ENCODE peak calls at places on chromosomes 11 and 22, in five cellular contexts. H is A549, P is uterus, Z is HCT116, Q is heart left ventricle. A is an unnamed sample.
A peak's percentile ranks its signal among the peaks of the same experiment; 100 is the strongest.

GRCh38 chr22:44884968-44885805 is 124.6 kb downstream of the PHF21B start:
- DNase-seq in H (no peak), P (no peak), Q (no peak), Z (no peak), A (peak; percentile 59)

GRCh38 chr11:134101292-134101691 is 32.4 kb downstream of the JAM3 start:
- DNase-seq in Q (no peak), Z (no peak), H (no peak), P (no peak), A (no peak)

GRCh38 chr22:24592144-24592845 is 578 bp downstream of the LRRC75B start:
- DNase-seq in Z (no peak), H (peak; percentile 32), Q (no peak), P (no peak), A (no peak)

GRCh38 chr11:125036933-125037332 is 26.2 kb upstream of the SLC37A2 start:
- DNase-seq in Z (no peak), H (no peak), Q (no peak), P (no peak), A (no peak)

GRCh38 chr11:119179983-119180382 is 5.3 kb upstream of the NHERF4 start:
- DNase-seq in H (no peak), Z (no peak), P (no peak), Q (no peak), A (no peak)

GRCh38 chr22:36081023-36081431 is 52.4 kb upstream of the RBFOX2 start:
- DNase-seq in Z (no peak), Q (no peak), H (no peak), P (peak; percentile 66), A (no peak)

GRCh38 chr22:19981961-19982920 is 34.4 kb downstream of the ARVCF start:
- DNase-seq in Q (no peak), Z (no peak), P (no peak), H (no peak), A (peak; percentile 72)

GRCh38 chr22:19406846-19407245 is 24.7 kb downstream of the HIRA start:
- DNase-seq in Q (no peak), H (no peak), P (no peak), Z (no peak), A (no peak)

GRCh38 chr22:24155597-24156145 is 25.6 kb upstream of the SUSD2 start:
- DNase-seq in P (peak; percentile 83), Q (peak; percentile 87), H (peak; percentile 58), Z (no peak), A (peak; percentile 94)

GRCh38 chr11:31799036-31799793 is 11.9 kb downstream of the PAX6 start:
- DNase-seq in H (no peak), Q (peak; percentile 11), P (no peak), Z (no peak), A (no peak)

GRCh38 chr11:110251837-110252236 is 44.6 kb downstream of the RDX start:
- DNase-seq in Z (peak; percentile 73), H (peak; percentile 31), P (no peak), Q (peak; percentile 41), A (no peak)

GRCh38 chr11:86818466-86819282 is 18.3 kb downstream of the PRSS23 start:
- DNase-seq in P (no peak), Q (no peak), Z (peak; percentile 52), H (peak; percentile 82), A (no peak)

GRCh38 chr11:95135880-95136279 is 46.2 kb downstream of the ENDOD1 start:
- DNase-seq in P (no peak), Q (no peak), H (no peak), Z (no peak), A (no peak)

GRCh38 chr11:45280449-45280848 is 5.7 kb downstream of the SYT13 start:
- DNase-seq in P (no peak), Z (no peak), H (no peak), Q (no peak), A (no peak)

GRCh38 chr11:4480577-4481539 is 1.6 kb upstream of the OR52K1 start:
- DNase-seq in Z (no peak), P (no peak), H (no peak), Q (no peak), A (no peak)

GRCh38 chr11:130442728-130443127 is 5.7 kb upstream of the ADAMTS15 start:
- DNase-seq in Q (no peak), H (no peak), P (peak; percentile 54), Z (no peak), A (no peak)

GRCh38 chr22:44405661-44406060 is 92.4 kb downstream of the RTL6 start:
- DNase-seq in Q (no peak), H (no peak), P (no peak), Z (no peak), A (peak; percentile 51)

GRCh38 chr11:114606003-114606801 is 10.6 kb upstream of the NXPE4 start:
- DNase-seq in Q (no peak), Z (no peak), P (no peak), H (no peak), A (no peak)

GRCh38 chr22:29043906-29044575 is 17.6 kb downstream of the C22orf31 start:
- DNase-seq in Q (no peak), H (no peak), P (no peak), Z (no peak), A (no peak)

GRCh38 chr11:3662856-3663255 is 8.3 kb downstream of the CHRNA10 start:
- DNase-seq in P (no peak), H (no peak), Z (no peak), Q (no peak), A (no peak)

GRCh38 chr22:42992886-42993479 is 22.0 kb downstream of the PACSIN2 start:
- DNase-seq in P (no peak), Z (no peak), Q (no peak), H (no peak), A (no peak)

GRCh38 chr22:42994276-42994916 is 20.6 kb downstream of the PACSIN2 start:
- DNase-seq in H (no peak), Q (no peak), P (no peak), Z (no peak), A (no peak)

GRCh38 chr22:42994917-42995562 is 19.9 kb downstream of the PACSIN2 start:
- DNase-seq in Z (no peak), P (peak; percentile 66), H (peak; percentile 95), Q (peak; percentile 38), A (no peak)

GRCh38 chr22:42992092-42992491 is 22.9 kb downstream of the PACSIN2 start:
- DNase-seq in H (no peak), Q (no peak), P (no peak), Z (no peak), A (no peak)

GRCh38 chr22:42993651-42994275 is 21.2 kb downstream of the PACSIN2 start:
- DNase-seq in Z (no peak), P (no peak), Q (no peak), H (peak; percentile 73), A (no peak)
- H3K4me1 ChIP-seq in Z (peaks cover 44% of the 10 kb centered on the region), P (no peaks in the 10 kb centered on the region), Q (peaks cover 22% of the 10 kb centered on the region), H (peaks cover 90% of the 10 kb centered on the region), A (peaks cover 94% of the 10 kb centered on the region)

GRCh38 chr22:22935546-22936157 is 48.0 kb downstream of the IGLL5 start:
- DNase-seq in P (no peak), Z (no peak), H (no peak), Q (no peak), A (peak; percentile 92)
- H3K27ac ChIP-seq in P (no peak overlapping the region), Z (no peak overlapping the region), H (no peak overlapping the region), Q (no peak overlapping the region), A (no peak overlapping the region)

DNA sequence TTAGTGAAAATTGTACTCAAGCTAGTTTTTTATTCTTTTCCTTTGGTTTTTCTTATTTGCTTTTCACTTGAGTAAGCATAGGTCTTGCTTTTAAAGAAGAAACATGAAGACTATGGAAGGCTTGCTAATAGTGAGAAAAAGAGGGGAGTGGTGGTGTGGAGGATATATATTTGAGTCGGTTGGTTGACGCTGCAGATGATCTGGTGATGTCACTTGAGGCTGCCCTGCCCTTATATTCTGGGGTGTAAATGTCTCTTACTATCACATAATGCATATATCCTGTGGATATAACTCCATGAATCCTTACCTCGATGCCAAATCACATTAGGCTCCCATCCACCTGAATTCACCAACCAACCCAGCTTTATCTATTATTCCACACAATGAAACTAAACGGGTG is 2.9 kb downstream of the GRIA4 start:
- DNase-seq in Z (no peak), Q (no peak), P (no peak), H (no peak), A (no peak)
- TF ChIP-seq POLR2A in Z (no peak), Q (no peak), P (no peak), H (no peak), A (no peak)

GRCh38 chr11:64878494-64879225 is at the start of gene EHD1:
- DNase-seq in Z (peak; percentile 92), H (peak; percentile 98), Q (peak; percentile 99), P (peak; percentile 99), A (peak; percentile 100)
- H3K4me1 ChIP-seq in Z (peaks cover 33% of the 10 kb centered on the region), H (peaks cover 24% of the 10 kb centered on the region), Q (peaks cover 22% of the 10 kb centered on the region), P (no peaks in the 10 kb centered on the region), A (peaks cover 88% of the 10 kb centered on the region)

GRCh38 chr22:49136816-49137180 is 690.9 kb downstream of the BRD1 start:
- DNase-seq in Z (no peak), H (no peak), P (no peak), Q (no peak), A (peak; percentile 65)
- H3K27ac ChIP-seq in Z (no peak overlapping the region), H (no peak overlapping the region), P (no peak overlapping the region), Q (no peak overlapping the region), A (no peak overlapping the region)

DNA sequence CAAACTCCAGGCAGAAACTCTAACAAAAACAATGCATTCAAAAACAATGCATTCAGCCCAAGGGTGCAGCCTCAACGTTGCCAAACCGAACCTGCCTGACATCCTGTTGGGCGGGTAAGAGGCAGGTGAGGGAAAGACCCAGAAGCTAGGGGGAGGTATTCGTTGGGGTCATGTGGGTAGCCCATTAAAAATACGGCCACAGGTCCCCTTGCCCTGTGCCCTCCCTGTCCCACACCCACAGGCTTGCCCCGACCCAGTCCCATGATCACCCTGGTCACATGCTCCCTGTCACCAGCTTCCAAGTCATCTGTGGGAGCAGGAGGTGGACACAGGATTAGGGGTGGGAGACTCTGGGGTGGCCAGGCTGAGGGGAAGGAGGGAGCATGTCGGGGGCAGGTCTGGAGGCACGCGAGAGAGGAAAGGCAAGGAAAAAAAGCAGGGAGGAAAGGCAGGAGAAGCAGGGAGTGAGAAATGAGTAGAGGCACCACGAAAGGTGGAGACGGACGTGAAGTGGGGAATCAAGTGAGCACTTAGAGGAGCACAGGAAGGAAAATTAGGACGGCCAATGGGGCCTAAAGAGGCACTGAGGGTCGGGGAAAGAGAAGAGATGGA is 683 bp downstream of the PLA2G6 start:
- DNase-seq in H (no peak), Q (peak; percentile 57), Z (no peak), P (no peak), A (peak; percentile 85)
- TF ChIP-seq POLR2A in H (no peak), Q (peak; percentile 9), Z (no peak), P (no peak), A (no peak)

GRCh38 chr11:72443016-72443415 is 8.7 kb upstream of the CLPB start:
- DNase-seq in P (no peak), Z (no peak), Q (no peak), H (no peak), A (no peak)

GRCh38 chr11:72439455-72439854 is 5.1 kb upstream of the CLPB start:
- DNase-seq in Q (no peak), P (no peak), Z (no peak), H (no peak), A (no peak)

GRCh38 chr11:72446929-72447753 is 12.8 kb upstream of the CLPB start:
- DNase-seq in Q (no peak), H (peak; percentile 76), P (no peak), Z (peak; percentile 69), A (no peak)

GRCh38 chr11:72441647-72442267 is 7.4 kb upstream of the CLPB start:
- DNase-seq in Z (no peak), H (no peak), P (no peak), Q (no peak), A (no peak)

GRCh38 chr11:72445423-72445822 is 11.1 kb upstream of the CLPB start:
- DNase-seq in Z (no peak), Q (no peak), P (no peak), H (no peak), A (no peak)
- H3K4me1 ChIP-seq in Z (peaks cover 1% of the 10 kb centered on the region), Q (no peaks in the 10 kb centered on the region), P (no peaks in the 10 kb centered on the region), H (no peaks in the 10 kb centered on the region), A (peaks cover 21% of the 10 kb centered on the region)